ENCODE peak calls at places on chromosome 14, in seven cellular contexts. One of them, this sample, is unnamed.

GRCh38 chr14:61203059-61203753 is 77.9 kb downstream of the TMEM30B start:
- DNase-seq in right atrium auricular region: no peak
- DNase-seq in Panc1: no peak
- DNase-seq in fibroblast of lung: no peak
- DNase-seq in ascending aorta: no peak
- DNase-seq in tibial artery: no peak
- DNase-seq in dorsolateral prefrontal cortex: no peak
- DNase-seq in this sample: no peak

GRCh38 chr14:68210729-68211299 is 391.2 kb downstream of the RAD51B start:
- DNase-seq in right atrium auricular region: no peak
- DNase-seq in Panc1: no peak
- DNase-seq in fibroblast of lung: peak
- DNase-seq in ascending aorta: no peak
- DNase-seq in tibial artery: no peak
- DNase-seq in dorsolateral prefrontal cortex: no peak
- DNase-seq in this sample: no peak

GRCh38 chr14:35632276-35633071 is 98.5 kb downstream of the INSM2 start:
- DNase-seq in right atrium auricular region: no peak
- DNase-seq in Panc1: no peak
- DNase-seq in fibroblast of lung: peak
- DNase-seq in ascending aorta: no peak
- DNase-seq in tibial artery: no peak
- DNase-seq in dorsolateral prefrontal cortex: no peak
- DNase-seq in this sample: no peak

GRCh38 chr14:24366664-24367505 is 1.1 kb upstream of the NFATC4 start:
- DNase-seq in right atrium auricular region: peak
- DNase-seq in Panc1: no peak
- DNase-seq in fibroblast of lung: peak
- DNase-seq in ascending aorta: peak
- DNase-seq in tibial artery: peak
- DNase-seq in dorsolateral prefrontal cortex: peak
- DNase-seq in this sample: peak

GRCh38 chr14:84482256-84483071 is 1047.5 kb upstream of the FLRT2 start:
- DNase-seq in right atrium auricular region: no peak
- DNase-seq in Panc1: no peak
- DNase-seq in fibroblast of lung: peak
- DNase-seq in ascending aorta: no peak
- DNase-seq in tibial artery: no peak
- DNase-seq in dorsolateral prefrontal cortex: no peak
- DNase-seq in this sample: no peak

GRCh38 chr14:52032196-52032865 is 36.5 kb downstream of the NID2 start:
- DNase-seq in right atrium auricular region: no peak
- DNase-seq in Panc1: no peak
- DNase-seq in fibroblast of lung: no peak
- DNase-seq in ascending aorta: no peak
- DNase-seq in tibial artery: no peak
- DNase-seq in dorsolateral prefrontal cortex: no peak
- DNase-seq in this sample: no peak

GRCh38 chr14:54976316-54976715 is 50.6 kb downstream of the WDHD1 start:
- DNase-seq in right atrium auricular region: no peak
- DNase-seq in Panc1: no peak
- DNase-seq in fibroblast of lung: peak
- DNase-seq in ascending aorta: no peak
- DNase-seq in tibial artery: no peak
- DNase-seq in dorsolateral prefrontal cortex: no peak
- DNase-seq in this sample: no peak

GRCh38 chr14:101743701-101744100 is 17.8 kb upstream of the PPP2R5C start:
- DNase-seq in right atrium auricular region: no peak
- DNase-seq in Panc1: no peak
- DNase-seq in fibroblast of lung: no peak
- DNase-seq in ascending aorta: no peak
- DNase-seq in tibial artery: no peak
- DNase-seq in dorsolateral prefrontal cortex: no peak
- DNase-seq in this sample: no peak

DNA sequence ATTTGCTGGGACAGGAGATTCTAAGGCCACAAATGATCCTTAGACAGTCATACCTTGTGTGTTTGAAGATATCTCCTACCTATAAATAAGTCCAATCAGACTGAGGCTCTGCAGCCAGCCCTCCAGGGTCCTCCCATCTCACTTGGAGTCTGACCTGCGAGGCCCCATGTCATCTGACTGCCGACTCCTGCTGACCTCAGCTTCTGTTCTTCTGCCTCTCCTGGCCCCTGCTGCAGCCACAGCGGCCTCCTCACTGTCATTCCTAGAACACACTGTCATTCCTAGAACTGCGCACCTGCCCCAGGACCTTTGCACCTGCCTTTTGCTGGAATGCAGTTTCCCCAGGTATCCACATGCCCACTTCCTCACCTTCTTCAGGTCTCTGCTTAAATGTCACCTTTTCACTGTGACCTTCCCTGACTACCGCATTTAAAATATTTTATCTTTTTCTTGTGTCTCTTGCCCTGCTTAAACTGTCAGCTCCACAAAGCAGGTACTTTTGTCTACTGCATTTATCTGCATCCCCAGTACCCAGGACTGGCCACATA is 56.5 kb upstream of the RIN3 start:
- DNase-seq in right atrium auricular region: no peak
- DNase-seq in Panc1: no peak
- DNase-seq in fibroblast of lung: no peak
- DNase-seq in ascending aorta: no peak
- DNase-seq in tibial artery: no peak
- DNase-seq in dorsolateral prefrontal cortex: no peak
- DNase-seq in this sample: no peak
- TF ChIP-seq CTCF in right atrium auricular region: no peak
- TF ChIP-seq CTCF in Panc1: peak
- TF ChIP-seq CTCF in fibroblast of lung: no peak
- TF ChIP-seq CTCF in ascending aorta: no peak
- TF ChIP-seq CTCF in tibial artery: no peak
- TF ChIP-seq CTCF in dorsolateral prefrontal cortex: no peak
- TF ChIP-seq CTCF in this sample: no peak

GRCh38 chr14:64818151-64818550 is 61.6 kb downstream of the SPTB start:
- DNase-seq in right atrium auricular region: no peak
- DNase-seq in Panc1: no peak
- DNase-seq in fibroblast of lung: no peak
- DNase-seq in ascending aorta: no peak
- DNase-seq in tibial artery: no peak
- DNase-seq in dorsolateral prefrontal cortex: no peak
- DNase-seq in this sample: no peak

GRCh38 chr14:64823305-64823985 is 56.3 kb downstream of the SPTB start:
- DNase-seq in right atrium auricular region: peak
- DNase-seq in Panc1: no peak
- DNase-seq in fibroblast of lung: peak
- DNase-seq in ascending aorta: peak
- DNase-seq in tibial artery: peak
- DNase-seq in dorsolateral prefrontal cortex: peak
- DNase-seq in this sample: peak

GRCh38 chr14:64825498-64825897 is 54.2 kb downstream of the SPTB start:
- DNase-seq in right atrium auricular region: no peak
- DNase-seq in Panc1: no peak
- DNase-seq in fibroblast of lung: no peak
- DNase-seq in ascending aorta: no peak
- DNase-seq in tibial artery: no peak
- DNase-seq in dorsolateral prefrontal cortex: no peak
- DNase-seq in this sample: no peak

GRCh38 chr14:64825006-64825405 is 54.7 kb downstream of the SPTB start:
- DNase-seq in right atrium auricular region: no peak
- DNase-seq in Panc1: no peak
- DNase-seq in fibroblast of lung: no peak
- DNase-seq in ascending aorta: no peak
- DNase-seq in tibial artery: no peak
- DNase-seq in dorsolateral prefrontal cortex: no peak
- DNase-seq in this sample: no peak

DNA sequence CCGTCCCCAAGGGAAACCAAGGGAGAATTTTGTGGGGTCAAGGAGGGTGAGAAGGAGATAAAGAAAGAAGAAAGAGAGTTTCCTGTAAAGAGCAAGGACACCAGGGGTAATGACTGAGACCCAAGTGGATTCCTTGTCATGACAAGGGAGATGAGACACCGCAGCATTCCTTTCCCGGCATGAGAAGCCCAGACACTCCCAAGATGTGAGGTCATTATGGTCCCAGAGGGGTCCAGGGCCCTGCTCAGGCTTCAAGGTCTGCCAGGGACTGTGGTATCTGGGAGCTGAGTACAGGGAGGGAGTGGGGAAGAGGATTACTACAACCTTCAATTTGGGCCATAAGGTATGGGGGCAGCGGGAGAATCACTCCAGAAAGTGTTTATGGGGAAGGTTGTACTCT is 58.1 kb downstream of the SPTB start:
- DNase-seq in right atrium auricular region: no peak
- DNase-seq in Panc1: no peak
- DNase-seq in fibroblast of lung: no peak
- DNase-seq in ascending aorta: no peak
- DNase-seq in tibial artery: no peak
- DNase-seq in dorsolateral prefrontal cortex: no peak
- DNase-seq in this sample: no peak
- TF ChIP-seq CTCF in right atrium auricular region: no peak
- TF ChIP-seq CTCF in Panc1: no peak
- TF ChIP-seq CTCF in fibroblast of lung: no peak
- TF ChIP-seq CTCF in ascending aorta: no peak
- TF ChIP-seq CTCF in tibial artery: no peak
- TF ChIP-seq CTCF in dorsolateral prefrontal cortex: no peak
- TF ChIP-seq CTCF in this sample: no peak

GRCh38 chr14:22047105-22047504 is 373.5 kb upstream of the OR4E1 start:
- DNase-seq in right atrium auricular region: no peak
- DNase-seq in Panc1: no peak
- DNase-seq in fibroblast of lung: no peak
- DNase-seq in ascending aorta: no peak
- DNase-seq in tibial artery: no peak
- DNase-seq in dorsolateral prefrontal cortex: no peak
- DNase-seq in this sample: no peak
- TF ChIP-seq CTCF in right atrium auricular region: no peak
- TF ChIP-seq CTCF in Panc1: peak
- TF ChIP-seq CTCF in fibroblast of lung: no peak
- TF ChIP-seq CTCF in ascending aorta: no peak
- TF ChIP-seq CTCF in tibial artery: no peak
- TF ChIP-seq CTCF in dorsolateral prefrontal cortex: peak
- TF ChIP-seq CTCF in this sample: peak

GRCh38 chr14:66485910-66486421 is at the start of gene CCDC196:
- DNase-seq in right atrium auricular region: no peak
- DNase-seq in Panc1: no peak
- DNase-seq in fibroblast of lung: no peak
- DNase-seq in ascending aorta: no peak
- DNase-seq in tibial artery: no peak
- DNase-seq in dorsolateral prefrontal cortex: no peak
- DNase-seq in this sample: no peak

GRCh38 chr14:66487159-66487558 is 988 bp downstream of the CCDC196 start:
- DNase-seq in right atrium auricular region: no peak
- DNase-seq in Panc1: no peak
- DNase-seq in fibroblast of lung: no peak
- DNase-seq in ascending aorta: no peak
- DNase-seq in tibial artery: no peak
- DNase-seq in dorsolateral prefrontal cortex: no peak
- DNase-seq in this sample: no peak

GRCh38 chr14:66495214-66496098 is 9.3 kb downstream of the CCDC196 start:
- DNase-seq in right atrium auricular region: peak
- DNase-seq in Panc1: no peak
- DNase-seq in fibroblast of lung: peak
- DNase-seq in ascending aorta: no peak
- DNase-seq in tibial artery: no peak
- DNase-seq in dorsolateral prefrontal cortex: peak
- DNase-seq in this sample: no peak

GRCh38 chr14:66493750-66494149 is 7.6 kb downstream of the CCDC196 start:
- DNase-seq in right atrium auricular region: no peak
- DNase-seq in Panc1: no peak
- DNase-seq in fibroblast of lung: no peak
- DNase-seq in ascending aorta: no peak
- DNase-seq in tibial artery: no peak
- DNase-seq in dorsolateral prefrontal cortex: no peak
- DNase-seq in this sample: no peak

DNA sequence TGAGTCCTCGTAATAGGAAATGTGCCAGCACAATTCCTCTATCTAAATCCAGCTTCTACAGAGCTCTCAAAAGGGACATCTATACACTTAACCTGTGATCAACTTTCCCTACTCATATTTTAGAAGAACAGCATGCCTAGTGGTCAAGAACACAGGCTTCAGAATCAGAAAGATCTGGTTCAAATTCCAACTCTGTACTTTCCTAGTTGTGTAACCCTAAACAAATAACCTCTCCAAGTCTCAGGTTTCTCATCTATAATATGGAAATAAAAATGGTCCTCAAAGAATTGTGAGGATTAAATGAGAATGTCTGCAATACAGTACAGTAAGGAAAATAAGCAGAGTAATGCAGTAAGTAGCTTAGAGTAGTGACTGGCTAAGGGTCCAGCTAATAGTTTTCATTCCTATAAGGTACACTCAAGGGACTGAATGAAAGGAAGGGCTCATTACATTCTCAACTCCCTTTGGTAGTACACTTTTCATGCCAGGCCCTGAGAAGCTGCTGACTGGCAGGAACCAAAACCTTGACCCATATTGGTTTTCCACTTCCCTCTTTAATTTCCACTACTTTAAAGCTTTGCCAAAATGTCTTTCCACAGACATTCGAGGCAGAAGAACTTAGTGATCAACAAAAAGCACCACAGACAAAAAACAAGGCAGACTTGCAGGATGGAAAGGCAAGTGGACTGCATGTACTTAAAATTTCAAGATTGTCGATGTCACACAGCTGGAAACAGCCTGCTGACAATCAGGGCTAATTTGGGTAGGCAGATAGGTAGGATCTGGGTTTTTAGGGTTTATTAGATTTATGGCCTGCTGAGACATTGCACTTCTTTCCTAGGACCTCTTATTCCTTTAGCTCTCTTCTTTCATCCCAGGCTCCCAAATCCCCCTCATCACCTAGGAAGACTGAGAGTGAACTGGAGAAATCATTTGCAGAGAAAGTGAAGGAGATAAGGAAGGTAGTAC is 4.3 kb downstream of the CCDC196 start:
- DNase-seq in right atrium auricular region: no peak
- DNase-seq in Panc1: no peak
- DNase-seq in fibroblast of lung: no peak
- DNase-seq in ascending aorta: no peak
- DNase-seq in tibial artery: no peak
- DNase-seq in dorsolateral prefrontal cortex: no peak
- DNase-seq in this sample: no peak
- TF ChIP-seq CTCF in right atrium auricular region: no peak
- TF ChIP-seq CTCF in Panc1: no peak
- TF ChIP-seq CTCF in fibroblast of lung: no peak
- TF ChIP-seq CTCF in ascending aorta: no peak
- TF ChIP-seq CTCF in tibial artery: no peak
- TF ChIP-seq CTCF in dorsolateral prefrontal cortex: no peak
- TF ChIP-seq CTCF in this sample: no peak

GRCh38 chr14:82488473-82488872 is 954.8 kb upstream of the SEL1L start:
- DNase-seq in right atrium auricular region: no peak
- DNase-seq in Panc1: no peak
- DNase-seq in fibroblast of lung: no peak
- DNase-seq in ascending aorta: no peak
- DNase-seq in tibial artery: no peak
- DNase-seq in dorsolateral prefrontal cortex: no peak
- DNase-seq in this sample: no peak
- TF ChIP-seq CTCF in right atrium auricular region: no peak
- TF ChIP-seq CTCF in Panc1: no peak
- TF ChIP-seq CTCF in fibroblast of lung: no peak
- TF ChIP-seq CTCF in ascending aorta: no peak
- TF ChIP-seq CTCF in tibial artery: no peak
- TF ChIP-seq CTCF in dorsolateral prefrontal cortex: no peak
- TF ChIP-seq CTCF in this sample: no peak